ENCODE peak calls at places on chromosome 2, in four cellular contexts. One of them, this sample, is unnamed.

GRCh38 chr2:1301056-1301455 is 112.2 kb upstream of the TPO start:
- DNase-seq in lung: no peak
- DNase-seq in tibial artery: no peak
- DNase-seq in small intestine: no peak
- DNase-seq in this sample: no peak

GRCh38 chr2:166572958-166573357 is 78.9 kb upstream of the SCN7A start:
- DNase-seq in lung: no peak
- DNase-seq in tibial artery: no peak
- DNase-seq in small intestine: no peak
- DNase-seq in this sample: no peak

GRCh38 chr2:40431600-40431955 is 20.3 kb downstream of the SLC8A1 start:
- DNase-seq in lung: no peak
- DNase-seq in tibial artery: peak; percentile 70
- DNase-seq in small intestine: no peak
- DNase-seq in this sample: peak; percentile 69

GRCh38 chr2:127581516-127582490 is 46.3 kb downstream of the MYO7B start:
- DNase-seq in lung: no peak
- DNase-seq in tibial artery: no peak
- DNase-seq in small intestine: no peak
- DNase-seq in this sample: no peak

GRCh38 chr2:96601382-96602292 is 36.5 kb downstream of the KANSL3 start:
- DNase-seq in lung: no peak
- DNase-seq in tibial artery: no peak
- DNase-seq in small intestine: peak; percentile 69
- DNase-seq in this sample: no peak

GRCh38 chr2:71071681-71072398 is 3.4 kb downstream of the NAGK start:
- DNase-seq in lung: peak; percentile 44
- DNase-seq in tibial artery: no peak
- DNase-seq in small intestine: peak; percentile 30
- DNase-seq in this sample: no peak

GRCh38 chr2:19753818-19754217 is 148.0 kb downstream of the TTC32 start:
- DNase-seq in lung: no peak
- DNase-seq in tibial artery: no peak
- DNase-seq in small intestine: no peak
- DNase-seq in this sample: no peak

GRCh38 chr2:208128136-208128535 is 1.5 kb downstream of the CRYGC start:
- DNase-seq in lung: no peak
- DNase-seq in tibial artery: no peak
- DNase-seq in small intestine: no peak
- DNase-seq in this sample: no peak

GRCh38 chr2:197777823-197778407 is 7.2 kb downstream of the BOLL start:
- DNase-seq in lung: no peak
- DNase-seq in tibial artery: no peak
- DNase-seq in small intestine: peak; percentile 31
- DNase-seq in this sample: no peak

GRCh38 chr2:71795486-71795885 is 342.1 kb downstream of the DYSF start:
- DNase-seq in lung: no peak
- DNase-seq in tibial artery: peak; percentile 54
- DNase-seq in small intestine: no peak
- DNase-seq in this sample: no peak

GRCh38 chr2:550860-551259 is 126.3 kb downstream of the TMEM18 start:
- DNase-seq in lung: no peak
- DNase-seq in tibial artery: no peak
- DNase-seq in small intestine: no peak
- DNase-seq in this sample: no peak

GRCh38 chr2:132430895-132431294 is 14.3 kb downstream of the GPR39 start:
- DNase-seq in lung: no peak
- DNase-seq in tibial artery: no peak
- DNase-seq in small intestine: no peak
- DNase-seq in this sample: no peak

GRCh38 chr2:104867351-104868080 is 13.6 kb downstream of the POU3F3 start:
- DNase-seq in lung: no peak
- DNase-seq in tibial artery: no peak
- DNase-seq in small intestine: no peak
- DNase-seq in this sample: no peak

GRCh38 chr2:233413046-233413445 is 58.8 kb downstream of the DGKD start:
- DNase-seq in lung: no peak
- DNase-seq in tibial artery: peak; percentile 53
- DNase-seq in small intestine: no peak
- DNase-seq in this sample: no peak

DNA sequence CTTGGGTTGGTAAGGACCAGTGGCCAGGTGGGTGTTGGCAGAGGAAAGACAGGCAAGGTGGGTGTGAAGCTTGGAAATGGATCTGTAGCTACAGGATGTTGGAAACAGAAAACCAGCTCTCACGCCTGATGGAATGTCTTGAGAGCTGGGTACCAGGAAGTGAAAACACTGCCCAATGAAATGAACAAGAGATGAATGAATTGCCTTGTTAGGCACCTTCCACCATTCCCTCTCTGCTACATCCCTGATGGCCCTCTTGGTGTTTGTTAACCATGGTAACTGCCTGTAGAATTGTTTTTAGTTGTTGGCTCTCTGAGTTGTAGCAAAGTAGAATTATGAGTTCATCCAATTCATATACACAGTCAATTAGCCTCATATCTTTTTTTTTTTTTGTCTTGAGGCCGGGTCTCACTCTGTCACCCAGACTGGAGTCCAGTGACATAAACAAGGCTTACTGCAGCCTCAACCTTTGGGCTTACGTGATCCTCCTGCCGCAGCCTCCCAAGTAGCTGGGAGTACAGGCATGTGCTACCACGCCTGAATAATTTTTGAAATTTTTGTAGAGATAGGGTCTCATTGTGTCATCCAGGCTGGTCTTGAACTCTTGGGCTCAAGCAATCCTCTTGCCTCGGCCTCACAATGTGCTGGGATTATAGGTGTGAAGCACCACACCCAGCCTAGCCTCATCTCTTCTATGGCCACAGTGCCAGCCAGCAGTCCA is 9.5 kb downstream of the KCMF1 start:
- DNase-seq in lung: no peak
- DNase-seq in tibial artery: no peak
- DNase-seq in small intestine: no peak
- DNase-seq in this sample: no peak
- H3K4me3 ChIP-seq in lung: no peak overlapping the region
- H3K4me3 ChIP-seq in tibial artery: no peak overlapping the region
- H3K4me3 ChIP-seq in small intestine: no peak overlapping the region
- H3K4me3 ChIP-seq in this sample: no peak overlapping the region

GRCh38 chr2:228725031-228725430 is 543.5 kb upstream of the SPHKAP start:
- DNase-seq in lung: no peak
- DNase-seq in tibial artery: no peak
- DNase-seq in small intestine: no peak
- DNase-seq in this sample: no peak

GRCh38 chr2:228720895-228721294 is 539.4 kb upstream of the SPHKAP start:
- DNase-seq in lung: no peak
- DNase-seq in tibial artery: no peak
- DNase-seq in small intestine: no peak
- DNase-seq in this sample: no peak

GRCh38 chr2:228723599-228723998 is 542.1 kb upstream of the SPHKAP start:
- DNase-seq in lung: no peak
- DNase-seq in tibial artery: no peak
- DNase-seq in small intestine: no peak
- DNase-seq in this sample: no peak

DNA sequence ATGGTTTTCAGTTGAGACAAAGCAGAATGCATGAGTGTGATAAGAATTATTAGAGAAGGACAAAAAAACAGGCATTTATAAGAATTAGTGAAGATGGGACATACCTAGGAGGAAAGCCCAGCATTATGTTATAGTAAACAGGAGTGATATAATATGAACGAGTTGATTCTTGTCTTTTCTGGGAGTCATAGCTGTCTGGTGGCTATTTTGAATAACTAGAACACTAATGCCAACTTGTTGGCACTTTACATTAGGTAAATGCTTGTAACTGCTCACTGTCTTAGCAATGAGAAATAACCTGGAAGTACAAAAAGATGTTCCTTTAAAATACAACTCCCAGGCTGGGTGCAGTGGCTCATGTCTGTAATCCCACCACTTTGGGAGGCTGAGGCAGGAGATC is 540.8 kb upstream of the SPHKAP start:
- DNase-seq in lung: no peak
- DNase-seq in tibial artery: no peak
- DNase-seq in small intestine: no peak
- DNase-seq in this sample: no peak
- H3K27ac ChIP-seq in lung: no peak overlapping the region
- H3K27ac ChIP-seq in tibial artery: no peak overlapping the region
- H3K27ac ChIP-seq in small intestine: no peak overlapping the region
- H3K27ac ChIP-seq in this sample: no peak overlapping the region

GRCh38 chr2:173952267-173953046 is 12.7 kb downstream of the SP3 start:
- DNase-seq in lung: no peak
- DNase-seq in tibial artery: no peak
- DNase-seq in small intestine: no peak
- DNase-seq in this sample: no peak
- H3K36me3 ChIP-seq in lung: peaks cover 15% of the 10 kb centered on the region
- H3K36me3 ChIP-seq in tibial artery: peaks cover 19% of the 10 kb centered on the region
- H3K36me3 ChIP-seq in small intestine: peaks cover 5% of the 10 kb centered on the region
- H3K36me3 ChIP-seq in this sample: peaks cover 35% of the 10 kb centered on the region

GRCh38 chr2:238431431-238431830 is 4.7 kb downstream of the ASB1 start:
- DNase-seq in lung: no peak
- DNase-seq in tibial artery: no peak
- DNase-seq in small intestine: no peak
- DNase-seq in this sample: no peak
- H3K4me3 ChIP-seq in lung: no peak overlapping the region
- H3K4me3 ChIP-seq in tibial artery: no peak overlapping the region
- H3K4me3 ChIP-seq in small intestine: no peak overlapping the region
- H3K4me3 ChIP-seq in this sample: no peak overlapping the region

DNA sequence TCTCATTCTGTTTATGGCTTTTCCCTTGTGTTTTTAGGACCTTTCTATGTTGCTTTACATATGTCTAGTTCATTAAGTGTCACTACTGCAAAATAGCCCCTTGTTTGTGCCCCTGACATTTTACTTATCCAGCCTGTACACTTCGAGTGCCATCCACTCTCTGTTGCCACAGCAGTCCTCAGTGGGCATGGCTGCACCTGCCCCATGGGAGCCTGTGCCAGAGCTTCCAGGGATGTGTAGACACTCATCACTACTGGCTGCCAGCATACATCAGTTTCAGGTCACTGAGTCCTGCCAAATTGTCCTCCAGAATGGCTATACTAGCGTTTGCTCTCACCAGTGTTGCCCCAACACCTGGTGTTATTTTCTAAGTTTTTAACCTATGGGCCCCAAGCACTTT is 80.4 kb downstream of the ARMC9 start:
- DNase-seq in lung: no peak
- DNase-seq in tibial artery: no peak
- DNase-seq in small intestine: no peak
- DNase-seq in this sample: no peak
- H3K27ac ChIP-seq in lung: no peak overlapping the region
- H3K27ac ChIP-seq in tibial artery: no peak overlapping the region
- H3K27ac ChIP-seq in small intestine: no peak overlapping the region
- H3K27ac ChIP-seq in this sample: no peak overlapping the region

DNA sequence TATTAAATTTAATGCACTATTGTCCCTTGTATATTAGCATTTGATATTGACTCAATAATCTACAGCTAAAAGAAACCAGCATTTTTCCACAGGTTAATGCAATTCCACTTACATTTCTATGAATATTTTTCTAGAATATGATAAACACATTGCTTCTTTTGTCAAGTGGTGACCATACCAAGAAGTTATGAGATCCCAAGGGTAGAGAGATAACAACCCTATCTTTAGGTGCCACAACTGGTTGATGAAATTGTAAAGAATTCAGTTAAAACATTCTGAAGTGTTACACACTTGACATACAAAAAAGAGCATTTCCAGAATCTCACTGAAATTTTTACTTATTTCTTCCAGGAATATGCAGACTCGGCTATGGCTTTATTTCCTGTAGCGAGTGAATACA is 56.0 kb downstream of the ABCG8 start:
- DNase-seq in lung: no peak
- DNase-seq in tibial artery: no peak
- DNase-seq in small intestine: no peak
- DNase-seq in this sample: no peak
- H3K36me3 ChIP-seq in lung: peaks cover 57% of the 10 kb centered on the region
- H3K36me3 ChIP-seq in tibial artery: peaks cover 79% of the 10 kb centered on the region
- H3K36me3 ChIP-seq in small intestine: peaks cover 11% of the 10 kb centered on the region
- H3K36me3 ChIP-seq in this sample: peaks cover 73% of the 10 kb centered on the region

This sample was measured in ascending aorta.